ENCODE peak calls at places on chromosomes 5 and 9, in six cellular contexts. D is sciatic nerve; X is MG63; E is AG09309; P is choroid plexus epithelial cell; Q is CD8-positive, alpha-beta memory T cell. I is an unnamed sample.
A peak's percentile ranks its signal among the peaks of the same experiment; 100 is the strongest.

GRCh38 chr5:82413302-82414042 is 135.3 kb upstream of the RPS23 start:
- DNase-seq in Q (no peak), D (no peak), E (peak; percentile 93), P (peak; percentile 94), X (no peak), I (no peak)

GRCh38 chr5:55897905-55898304 is 46.7 kb downstream of the IL31RA start:
- DNase-seq in X (peak; percentile 96), D (peak; percentile 65), Q (no peak), P (peak; percentile 96), E (peak; percentile 94), I (no peak)

GRCh38 chr5:58940446-58940845 is 357.6 kb downstream of the RAB3C start:
- DNase-seq in D (no peak), X (peak; percentile 32), P (peak; percentile 69), Q (no peak), E (no peak), I (no peak)

GRCh38 chr5:54113060-54113459 is 197.3 kb downstream of the ARL15 start:
- DNase-seq in X (no peak), D (no peak), E (no peak), Q (no peak), P (no peak), I (no peak)

GRCh38 chr9:114909657-114910056 is 20.7 kb downstream of the TNFSF8 start:
- DNase-seq in E (no peak), P (no peak), X (no peak), Q (no peak), D (no peak), I (no peak)

GRCh38 chr9:3527653-3527960 is 1.8 kb upstream of the RFX3 start:
- DNase-seq in E (no peak), Q (no peak), D (no peak), P (no peak), X (no peak), I (no peak)

GRCh38 chr5:71832812-71833456 is 113.9 kb downstream of the CARTPT start:
- DNase-seq in D (no peak), P (no peak), X (no peak), E (no peak), Q (no peak), I (no peak)

GRCh38 chr5:137365126-137365865 is 133.8 kb downstream of the SPOCK1 start:
- DNase-seq in Q (no peak), X (no peak), E (no peak), D (no peak), P (no peak), I (no peak)

GRCh38 chr9:126607731-126608130 is 6.0 kb upstream of the LMX1B start:
- DNase-seq in D (no peak), E (no peak), X (no peak), Q (no peak), P (no peak), I (no peak)

GRCh38 chr5:149439899-149440655 is 61.0 kb upstream of the IL17B start:
- DNase-seq in P (peak; percentile 38), X (peak; percentile 59), Q (no peak), E (no peak), D (no peak), I (no peak)

GRCh38 chr5:135034186-135034962 is at the start of gene PITX1:
- DNase-seq in E (peak; percentile 40), Q (no peak), X (peak; percentile 97), D (no peak), P (no peak), I (no peak)

GRCh38 chr5:178440163-178440545 is 150.0 kb downstream of the COL23A1 start:
- DNase-seq in P (no peak), X (no peak), E (no peak), Q (no peak), D (no peak), I (no peak)

GRCh38 chr5:125222597-125223240 is 476.3 kb upstream of the ZNF608 start:
- DNase-seq in D (no peak), P (no peak), Q (no peak), X (no peak), E (no peak), I (no peak)

GRCh38 chr5:39198080-39198479 is 21.3 kb downstream of the FYB1 start:
- DNase-seq in Q (no peak), E (no peak), X (no peak), D (no peak), P (peak; percentile 83), I (no peak)

GRCh38 chr5:80382488-80382887 is 25.4 kb upstream of the ZFYVE16 start:
- DNase-seq in P (no peak), Q (no peak), E (no peak), X (no peak), D (no peak), I (no peak)

GRCh38 chr5:10631597-10631996 is 67.7 kb downstream of the ANKRD33B start:
- DNase-seq in P (no peak), Q (no peak), D (no peak), E (no peak), X (no peak), I (no peak)

GRCh38 chr9:35102465-35102768 is 514 bp downstream of the STOML2 start:
- DNase-seq in Q (no peak), D (no peak), E (no peak), X (no peak), P (peak; percentile 34), I (no peak)

GRCh38 chr9:90433398-90433890 is 209.2 kb downstream of the DIRAS2 start:
- DNase-seq in Q (no peak), X (no peak), E (no peak), P (peak; percentile 87), D (no peak), I (no peak)

GRCh38 chr9:14018061-14018460 is 295.9 kb downstream of the NFIB start:
- DNase-seq in X (peak; percentile 97), D (no peak), P (peak; percentile 83), E (no peak), Q (no peak), I (no peak)

GRCh38 chr9:131334568-131335105 is 45.1 kb downstream of the PLPP7 start:
- DNase-seq in X (peak; percentile 68), P (peak; percentile 64), D (peak; percentile 59), E (no peak), Q (no peak), I (no peak)

GRCh38 chr5:131212471-131213021 is 41.8 kb downstream of the LYRM7 start:
- DNase-seq in D (no peak), E (no peak), P (no peak), Q (no peak), X (no peak), I (no peak)

GRCh38 chr5:173888473-173889135 is 455 bp downstream of the CPEB4 start:
- DNase-seq in Q (no peak), P (peak; percentile 30), E (no peak), X (peak; percentile 34), D (peak; percentile 69), I (no peak)

GRCh38 chr9:136228107-136228875 is 17.3 kb downstream of the QSOX2 start:
- DNase-seq in P (peak; percentile 58), D (no peak), X (peak; percentile 21), Q (no peak), E (no peak), I (no peak)

GRCh38 chr9:113446323-113446740 is 17.2 kb upstream of the RGS3 start:
- DNase-seq in E (no peak), X (no peak), D (no peak), Q (no peak), P (peak; percentile 67), I (no peak)

GRCh38 chr5:71587709-71588532 is 781 bp downstream of the MCCC2 start:
- DNase-seq in E (no peak), D (no peak), Q (no peak), X (no peak), P (no peak), I (peak; percentile 2)

GRCh38 chr9:127175764-127176163 is 53.3 kb upstream of the ANGPTL2 start:
- DNase-seq in E (no peak), D (peak; percentile 55), P (no peak), X (no peak), Q (no peak), I (no peak)

GRCh38 chr5:132227485-132228240 is at the start of gene P4HA2:
- DNase-seq in E (no peak), Q (no peak), X (peak; percentile 90), D (peak; percentile 89), P (peak; percentile 71), I (peak; percentile 20)

GRCh38 chr9:107213561-107214028 is 69.5 kb upstream of the RAD23B start:
- DNase-seq in P (peak; percentile 95), E (peak; percentile 68), D (no peak), X (peak; percentile 35), Q (no peak), I (no peak)

GRCh38 chr9:4979224-4979623 is 5.8 kb upstream of the JAK2 start:
- DNase-seq in X (no peak), Q (no peak), P (peak; percentile 55), E (no peak), D (no peak), I (no peak)

GRCh38 chr9:21974542-21975409 is 19.4 kb downstream of the CDKN2A start:
- DNase-seq in P (peak; percentile 70), E (no peak), Q (peak; percentile 58), X (no peak), D (no peak), I (no peak)

GRCh38 chr5:142175039-142175438 is 66.5 kb downstream of the NDFIP1 start:
- DNase-seq in P (no peak), X (no peak), Q (no peak), D (no peak), E (no peak), I (no peak)

GRCh38 chr9:81596671-81597426 is 92.5 kb downstream of the TLE1 start:
- DNase-seq in P (no peak), E (no peak), Q (no peak), D (no peak), X (no peak), I (no peak)

GRCh38 chr9:115891929-115892328 is 261.7 kb upstream of the PAPPA start:
- DNase-seq in D (no peak), Q (no peak), P (peak; percentile 42), E (peak; percentile 56), X (no peak), I (no peak)

GRCh38 chr5:57532513-57533497 is 50.2 kb upstream of the ACTBL2 start:
- DNase-seq in Q (no peak), D (no peak), P (peak; percentile 56), E (no peak), X (no peak), I (no peak)

GRCh38 chr5:31470608-31471007 is 61.3 kb downstream of the DROSHA start:
- DNase-seq in D (peak; percentile 68), Q (no peak), E (no peak), X (peak; percentile 39), P (peak; percentile 38), I (no peak)